ENCODE peak calls at places on chromosomes 1 and 21, in nine cellular contexts. S, A, D, G, C, P, W, H and U are unnamed samples.
A peak's percentile ranks its signal among the peaks of the same experiment; 100 is the strongest.

GRCh38 chr1:185920602-185921001 is 186.4 kb downstream of the HMCN1 start:
- DNase-seq in S (no peak), A (no peak), D (no peak), G (no peak), C (no peak), P (no peak), W (no peak), H (no peak), U (no peak)

GRCh38 chr1:86104606-86105532 is 51.7 kb downstream of the COL24A1 start:
- DNase-seq in S (no peak), A (peak; percentile 19), D (peak; percentile 53), G (no peak), C (no peak), P (no peak), W (no peak), H (no peak), U (peak; percentile 30)

GRCh38 chr1:36160388-36160948 is 4.5 kb downstream of the MAP7D1 start:
- DNase-seq in S (no peak), A (no peak), D (no peak), G (no peak), C (no peak), P (no peak), W (no peak), H (no peak), U (no peak)

GRCh38 chr1:236377832-236378535 is 16.1 kb upstream of the EDARADD start:
- DNase-seq in S (no peak), A (no peak), D (no peak), G (no peak), C (no peak), P (no peak), W (no peak), H (no peak), U (no peak)

GRCh38 chr1:209583408-209583807 is at the start of gene CAMK1G:
- DNase-seq in S (no peak), A (no peak), D (no peak), G (peak; percentile 78), C (peak; percentile 76), P (no peak), W (no peak), H (no peak), U (no peak)

GRCh38 chr1:187390157-187390556 is 561.4 kb downstream of the PLA2G4A start:
- DNase-seq in S (no peak), A (no peak), D (no peak), G (no peak), C (no peak), P (no peak), W (no peak), H (no peak), U (no peak)

GRCh38 chr1:25607123-25607522 is 9.5 kb upstream of the MAN1C1 start:
- DNase-seq in S (no peak), A (no peak), D (no peak), G (no peak), C (no peak), P (no peak), W (no peak), H (no peak), U (no peak)

GRCh38 chr21:17726047-17726446 is 93.1 kb downstream of the C21orf91 start:
- DNase-seq in S (no peak), A (no peak), D (no peak), G (peak; percentile 5), C (peak; percentile 66), P (no peak), W (no peak), H (no peak), U (no peak)

GRCh38 chr1:94039514-94039870 is 81.5 kb downstream of the ABCA4 start:
- DNase-seq in S (peak; percentile 70), A (peak; percentile 42), D (peak; percentile 74), G (peak; percentile 63), C (peak; percentile 87), P (no peak), W (peak; percentile 5), H (peak; percentile 71), U (no peak)

GRCh38 chr1:186093437-186093836 is 281.6 kb downstream of the TPR start:
- DNase-seq in S (no peak), A (no peak), D (peak; percentile 23), G (no peak), C (no peak), P (no peak), W (no peak), H (no peak), U (no peak)

GRCh38 chr1:6860401-6860800 is 75.1 kb downstream of the CAMTA1 start:
- DNase-seq in S (no peak), A (no peak), D (no peak), G (peak; percentile 17), C (no peak), P (no peak), W (no peak), H (no peak), U (no peak)

GRCh38 chr21:46457801-46458314 is 833 bp upstream of the DIP2A start:
- DNase-seq in S (peak; percentile 39), A (no peak), D (peak; percentile 43), G (peak; percentile 46), C (no peak), P (no peak), W (no peak), H (peak; percentile 70), U (no peak)

GRCh38 chr1:161017756-161018630 is 3.0 kb downstream of the F11R start:
- DNase-seq in S (no peak), A (no peak), D (no peak), G (no peak), C (no peak), P (no peak), W (no peak), H (no peak), U (no peak)

GRCh38 chr21:44301961-44302406 is 2.1 kb downstream of the PFKL start:
- DNase-seq in S (no peak), A (no peak), D (peak; percentile 52), G (no peak), C (no peak), P (no peak), W (no peak), H (no peak), U (no peak)

GRCh38 chr1:227312364-227313025 is 5.8 kb downstream of the CDC42BPA start:
- DNase-seq in S (no peak), A (no peak), D (no peak), G (no peak), C (no peak), P (no peak), W (no peak), H (no peak), U (no peak)

GRCh38 chr1:230270940-230271325 is 155.2 kb downstream of the PGBD5 start:
- DNase-seq in S (no peak), A (no peak), D (no peak), G (no peak), C (no peak), P (no peak), W (no peak), H (no peak), U (no peak)

GRCh38 chr1:4825841-4826450 is 171.5 kb downstream of the AJAP1 start:
- DNase-seq in S (no peak), A (no peak), D (no peak), G (peak; percentile 40), C (peak; percentile 64), P (no peak), W (no peak), H (no peak), U (no peak)

GRCh38 chr1:68320349-68320748 is 88.0 kb upstream of the WLS start:
- DNase-seq in S (no peak), A (no peak), D (no peak), G (no peak), C (peak; percentile 10), P (no peak), W (no peak), H (no peak), U (no peak)
- H3K4me3 ChIP-seq in S (no peak overlapping the region), A (no peak overlapping the region), D (no peak overlapping the region), G (no peak overlapping the region), C (no peak overlapping the region), P (no peak overlapping the region), W (no peak overlapping the region), H (no peak overlapping the region), U (no peak overlapping the region)

DNA sequence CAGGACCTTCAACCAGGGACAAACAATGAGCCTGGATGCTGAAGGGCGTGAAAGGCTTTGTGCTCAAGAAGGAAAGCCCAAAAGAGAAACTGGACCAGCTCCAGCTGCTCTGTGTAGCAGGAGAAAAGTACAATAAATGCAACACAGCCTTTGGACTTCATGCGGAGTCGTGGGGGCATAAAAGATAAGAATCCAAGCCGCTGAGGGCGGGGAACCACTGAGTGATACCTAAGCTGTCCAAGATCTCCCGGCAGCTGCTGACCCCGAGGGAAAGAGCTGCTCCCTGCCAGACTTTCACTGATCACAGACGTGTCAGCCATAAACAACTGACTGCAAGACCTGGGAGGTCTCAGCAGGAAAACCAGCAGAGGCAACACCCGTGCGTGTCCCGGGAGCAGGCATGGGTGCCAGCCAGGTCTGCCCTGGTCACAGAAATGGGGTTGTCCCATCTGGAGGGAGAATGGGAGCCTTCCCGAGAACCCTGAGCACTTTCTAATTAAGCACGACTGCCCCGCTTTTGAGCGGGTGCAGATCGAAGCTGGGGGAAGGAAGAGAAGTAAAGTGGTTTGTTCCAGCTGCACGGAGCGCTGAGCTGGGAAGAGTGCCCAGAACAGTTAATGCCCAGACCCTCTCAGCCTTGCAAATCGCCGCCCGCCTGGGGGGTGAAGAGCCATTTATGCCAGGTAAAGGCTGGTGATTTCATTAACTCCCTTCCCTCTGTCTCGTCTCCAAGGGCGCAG is 68.3 kb upstream of the TARDBP start:
- DNase-seq in S (no peak), A (no peak), D (peak; percentile 87), G (peak; percentile 21), C (peak; percentile 43), P (no peak), W (no peak), H (peak; percentile 47), U (no peak)
- H3K4me3 ChIP-seq in S (peak overlapping the region; percentile 55), A (peak overlapping the region; percentile 38), D (peak overlapping the region; percentile 10), G (peak overlapping the region; percentile 49), C (no peak overlapping the region), P (no peak overlapping the region), W (peak overlapping the region; percentile 39), H (no peak overlapping the region), U (no peak overlapping the region)

GRCh38 chr1:155131285-155131684 is 3.6 kb downstream of the EFNA1 start:
- DNase-seq in S (peak; percentile 74), A (no peak), D (no peak), G (no peak), C (peak; percentile 6), P (no peak), W (no peak), H (no peak), U (no peak)
- H3K4me3 ChIP-seq in S (peak overlapping the region; percentile 74), A (no peak overlapping the region), D (peak overlapping the region; percentile 78), G (no peak overlapping the region), C (no peak overlapping the region), P (no peak overlapping the region), W (peak overlapping the region; percentile 87), H (no peak overlapping the region), U (no peak overlapping the region)

GRCh38 chr1:238029126-238029525 is 138.4 kb upstream of the ZP4 start:
- DNase-seq in S (no peak), A (no peak), D (no peak), G (no peak), C (no peak), P (no peak), W (no peak), H (no peak), U (no peak)
- H3K4me3 ChIP-seq in S (no peak overlapping the region), A (no peak overlapping the region), D (no peak overlapping the region), G (no peak overlapping the region), C (no peak overlapping the region), P (no peak overlapping the region), W (no peak overlapping the region), H (no peak overlapping the region), U (no peak overlapping the region)

GRCh38 chr1:10494754-10495474 is 20.2 kb downstream of the PEX14 start:
- DNase-seq in S (peak; percentile 74), A (peak; percentile 57), D (peak; percentile 87), G (peak; percentile 68), C (peak; percentile 89), P (peak; percentile 69), W (no peak), H (peak; percentile 78), U (no peak)
- H3K4me3 ChIP-seq in S (no peak overlapping the region), A (peak overlapping the region; percentile 26), D (peak overlapping the region; percentile 22), G (peak overlapping the region; percentile 35), C (no peak overlapping the region), P (peak overlapping the region; percentile 50), W (peak overlapping the region; percentile 25), H (no peak overlapping the region), U (no peak overlapping the region)